ENCODE peak calls at places on chromosomes 1 and 21, in five cellular contexts. M is tibial nerve, C is mucosa of descending colon, K is PC-9, F is HFFc6. S is an unnamed sample.

GRCh38 chr1:75273110-75273509 is 138.9 kb downstream of the LHX8 start:
- DNase-seq in C (no peak), M (no peak), K (no peak), F (no peak), S (no peak)

GRCh38 chr1:38872401-38873026 is 634 bp downstream of the MYCBP start:
- DNase-seq in F (no peak), K (no peak), C (peak), M (no peak), S (no peak)

GRCh38 chr1:169186106-169186505 is 79.6 kb downstream of the ATP1B1 start:
- DNase-seq in F (no peak), C (no peak), K (no peak), M (no peak), S (no peak)

GRCh38 chr1:244545511-244545910 is 84.4 kb downstream of the CATSPERE start:
- DNase-seq in K (no peak), M (no peak), F (no peak), C (no peak), S (no peak)

GRCh38 chr1:205783904-205784303 is 8.6 kb upstream of the RAB29 start:
- DNase-seq in K (peak), M (peak), C (no peak), F (no peak), S (no peak)

GRCh38 chr1:3012511-3013291 is 8.6 kb upstream of the ACTRT2 start:
- DNase-seq in F (no peak), K (peak), C (peak), M (peak), S (no peak)

GRCh38 chr1:34900775-34901502 is 28.5 kb downstream of the DLGAP3 start:
- DNase-seq in C (no peak), K (no peak), F (no peak), M (no peak), S (no peak)

GRCh38 chr1:70438529-70438928 is 27.5 kb downstream of the CTH start:
- DNase-seq in F (peak), K (no peak), M (no peak), C (no peak), S (no peak)

GRCh38 chr1:151048645-151049032 is 1.1 kb downstream of the C1orf56 start:
- DNase-seq in M (no peak), C (no peak), F (no peak), K (no peak), S (no peak)

GRCh38 chr1:159974350-159974965 is 20.4 kb upstream of the SLAMF9 start:
- DNase-seq in C (no peak), F (no peak), M (no peak), K (no peak), S (no peak)

GRCh38 chr1:177274687-177275211 is 104.0 kb downstream of the BRINP2 start:
- DNase-seq in K (no peak), M (peak), C (peak), F (peak), S (no peak)

GRCh38 chr1:65691962-65692361 is 100.7 kb upstream of the PDE4B start:
- DNase-seq in F (no peak), C (no peak), K (no peak), M (no peak), S (no peak)

GRCh38 chr1:65688848-65689247 is 103.8 kb upstream of the PDE4B start:
- DNase-seq in C (no peak), K (no peak), F (no peak), M (no peak), S (no peak)

GRCh38 chr1:65691152-65691900 is 101.4 kb upstream of the PDE4B start:
- DNase-seq in F (no peak), C (no peak), M (no peak), K (no peak), S (no peak)

GRCh38 chr1:65688215-65688566 is 104.5 kb upstream of the PDE4B start:
- DNase-seq in F (no peak), K (no peak), C (no peak), M (no peak), S (no peak)

GRCh38 chr1:65687435-65688214 is 105.1 kb upstream of the PDE4B start:
- DNase-seq in F (peak), K (peak), C (peak), M (peak), S (peak)
- TF ChIP-seq CTCF in F (peak), K (peak), C (peak), M (peak), S (peak)

GRCh38 chr1:190619724-190620123 is 142.1 kb upstream of the BRINP3 start:
- DNase-seq in C (no peak), M (no peak), K (no peak), F (no peak), S (no peak)

DNA sequence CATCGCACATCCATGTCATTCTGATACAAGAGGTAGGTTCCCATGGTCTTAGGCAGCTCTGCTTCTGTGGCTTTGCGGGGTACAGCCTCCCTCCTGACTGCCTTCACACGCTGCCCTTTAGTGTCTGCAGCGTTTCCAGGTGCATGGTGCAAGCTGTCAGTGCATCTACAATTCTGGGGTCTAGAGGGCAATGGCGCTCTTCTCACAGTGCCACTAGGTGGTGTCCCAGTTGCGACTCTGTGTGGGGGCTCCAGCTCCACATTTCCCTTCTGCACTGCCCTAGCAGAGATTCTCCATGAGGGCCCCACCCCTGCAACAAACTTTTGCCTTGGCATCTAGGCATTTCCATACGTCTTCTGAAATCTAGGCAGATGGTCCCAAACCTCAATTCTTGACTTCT is 138.2 kb upstream of the BRINP3 start:
- DNase-seq in C (no peak), M (no peak), K (no peak), F (no peak), S (no peak)
- TF ChIP-seq CTCF in C (no peak), M (no peak), K (no peak), F (no peak), S (no peak)

GRCh38 chr1:201042663-201043461 is 19.3 kb upstream of the KIF21B start:
- DNase-seq in F (peak), K (peak), M (peak), C (peak), S (peak)

GRCh38 chr1:201039876-201040275 is 16.4 kb upstream of the KIF21B start:
- DNase-seq in F (no peak), M (no peak), K (no peak), C (no peak), S (no peak)

GRCh38 chr1:201038537-201038936 is 15.0 kb upstream of the KIF21B start:
- DNase-seq in F (no peak), M (no peak), C (no peak), K (no peak), S (no peak)

GRCh38 chr1:201044119-201044518 is 20.6 kb upstream of the KIF21B start:
- DNase-seq in C (no peak), K (no peak), M (no peak), F (no peak), S (no peak)

GRCh38 chr1:201041011-201041410 is 17.5 kb upstream of the KIF21B start:
- DNase-seq in K (no peak), M (no peak), F (no peak), C (no peak), S (no peak)
- TF ChIP-seq CTCF in K (no peak), M (no peak), F (no peak), C (no peak), S (no peak)

DNA sequence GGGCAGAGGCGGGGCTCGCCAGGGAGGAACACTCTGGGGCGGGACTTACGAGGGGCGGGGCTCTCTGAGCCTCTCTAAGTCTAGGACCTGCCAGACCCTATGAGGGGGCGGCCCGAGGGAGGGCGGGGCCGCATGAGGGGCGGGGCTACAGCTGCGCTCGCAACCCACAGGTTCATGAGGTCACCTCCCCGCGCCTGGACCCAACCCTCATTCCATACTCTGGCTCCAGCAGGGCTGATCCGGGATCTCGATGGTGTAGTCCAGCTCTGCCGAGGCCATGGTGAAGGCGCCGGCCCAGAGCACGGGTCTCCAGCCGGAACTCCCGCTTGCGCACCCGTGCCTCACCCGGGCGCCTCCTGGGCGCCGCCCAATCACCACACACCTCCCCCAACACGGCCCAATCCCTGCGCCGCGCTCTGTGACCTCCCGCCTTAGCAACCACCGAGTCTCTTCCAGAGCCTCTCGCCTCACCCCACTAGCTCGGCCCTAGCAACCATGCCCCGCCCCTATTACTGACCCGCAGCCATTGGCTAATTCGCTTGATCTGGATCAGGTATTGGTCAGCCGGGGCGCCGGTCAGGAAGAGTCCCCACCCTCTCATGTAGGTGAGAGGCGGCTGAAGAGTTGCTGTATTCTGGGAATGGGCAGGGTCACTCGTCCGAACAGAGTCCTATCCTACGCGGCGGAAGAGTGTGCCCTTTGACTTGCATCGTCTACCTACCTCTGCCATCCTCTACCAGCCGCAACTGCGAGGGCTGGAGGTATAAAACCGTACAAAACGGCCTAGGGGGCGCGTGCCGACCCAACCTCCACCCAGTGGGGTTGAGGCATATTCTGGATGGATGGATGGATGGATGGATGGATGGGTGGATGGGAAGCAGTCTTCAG is at the start of the genes ARMH1 and TMEM53:
- DNase-seq in C (peak), F (peak), K (peak), M (peak), S (peak)
- TF ChIP-seq CTCF in C (no peak), F (no peak), K (no peak), M (no peak), S (no peak)

GRCh38 chr1:162626089-162626488 is 6.2 kb upstream of the DDR2 start:
- DNase-seq in K (no peak), M (no peak), F (no peak), C (no peak), S (no peak)

GRCh38 chr1:162629077-162629637 is 3.1 kb upstream of the DDR2 start:
- DNase-seq in K (no peak), C (no peak), F (peak), M (no peak), S (no peak)

GRCh38 chr1:162629651-162630050 is 2.6 kb upstream of the DDR2 start:
- DNase-seq in M (no peak), F (peak), C (no peak), K (no peak), S (no peak)

GRCh38 chr1:162626733-162627132 is 5.5 kb upstream of the DDR2 start:
- DNase-seq in K (no peak), F (no peak), C (no peak), M (no peak), S (no peak)

DNA sequence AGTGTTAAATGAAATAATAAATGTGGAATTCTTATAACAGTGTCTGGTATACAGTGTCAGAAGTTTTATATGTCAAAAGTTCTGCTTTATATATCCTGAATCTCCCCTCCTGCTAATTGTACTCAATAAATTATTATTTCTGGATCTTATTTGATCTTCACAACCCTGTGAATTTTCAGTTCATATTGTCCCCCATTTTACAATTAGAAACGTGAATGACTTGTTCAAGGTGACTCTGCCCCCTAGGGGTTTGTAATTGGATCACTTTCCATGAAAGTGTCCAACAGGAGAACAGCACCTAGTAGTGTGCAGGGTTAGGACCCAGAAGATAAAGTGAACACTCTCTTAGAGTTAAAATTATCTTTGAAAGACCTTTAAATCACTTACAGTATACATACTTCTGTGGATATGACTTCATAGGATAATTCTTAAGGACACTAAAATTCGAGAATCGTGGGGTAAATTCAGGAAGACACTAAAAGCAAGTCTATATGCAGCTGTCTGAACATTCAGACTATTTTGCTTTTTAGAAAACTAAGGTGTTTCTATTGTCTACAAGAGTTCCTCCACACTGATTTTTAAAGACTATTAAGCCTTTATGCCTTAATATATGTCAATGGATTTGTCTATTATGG is 4.5 kb upstream of the DDR2 start:
- DNase-seq in C (no peak), M (no peak), K (no peak), F (peak), S (no peak)
- TF ChIP-seq CTCF in C (no peak), M (no peak), K (peak), F (peak), S (peak)

DNA sequence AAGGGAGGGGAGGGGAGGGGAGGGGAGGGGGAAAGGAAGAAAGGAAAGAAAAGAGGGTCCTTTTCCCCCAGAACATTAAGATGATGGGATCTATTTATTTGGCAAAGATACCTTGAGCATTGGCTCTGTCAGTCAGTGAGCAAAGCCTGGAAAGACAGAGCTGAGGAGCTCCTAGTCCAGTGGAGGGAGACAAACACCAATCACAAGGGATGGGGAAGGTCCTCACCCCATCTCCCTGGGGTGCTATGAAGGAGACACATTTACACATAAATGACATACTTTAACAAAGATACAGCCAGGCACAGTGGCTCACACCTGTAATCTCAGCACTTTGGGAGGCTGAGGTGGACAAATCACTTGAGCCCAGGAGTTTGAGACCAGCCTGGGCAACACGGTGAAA is 154.9 kb upstream of the TIAM1 start:
- DNase-seq in C (no peak), F (no peak), M (no peak), K (no peak), S (no peak)
- TF ChIP-seq CTCF in C (no peak), F (no peak), M (no peak), K (no peak), S (peak)